ENCODE peak calls at places on chromosomes 5 and 9, in five cellular contexts. L, G, N, X and T are unnamed samples.

GRCh38 chr5:161966544-161966943 is 101.0 kb upstream of the GABRG2 start:
- DNase-seq in L (no peak), G (no peak), N (no peak), X (no peak), T (no peak)

GRCh38 chr9:121478816-121479676 is 20.6 kb downstream of the GGTA1 start:
- DNase-seq in L (no peak), G (no peak), N (no peak), X (no peak), T (no peak)

GRCh38 chr5:180790020-180790419 is 12.6 kb downstream of the MGAT1 start:
- DNase-seq in L (no peak), G (no peak), N (no peak), X (no peak), T (no peak)

GRCh38 chr5:169354263-169354662 is 53.3 kb upstream of the SLIT3 start:
- DNase-seq in L (no peak), G (no peak), N (peak), X (no peak), T (no peak)

GRCh38 chr5:8827701-8828100 is 718.2 kb downstream of the SEMA5A start:
- DNase-seq in L (no peak), G (no peak), N (peak), X (no peak), T (no peak)

GRCh38 chr9:112288029-112288428 is 45.4 kb downstream of the PTBP3 start:
- DNase-seq in L (no peak), G (no peak), N (peak), X (no peak), T (no peak)

GRCh38 chr9:32572900-32573523 is at the start of gene NDUFB6:
- DNase-seq in L (peak), G (peak), N (peak), X (peak), T (peak)

GRCh38 chr9:34759432-34760134 is 49.6 kb upstream of the CCL21 start:
- DNase-seq in L (no peak), G (no peak), N (no peak), X (no peak), T (no peak)

GRCh38 chr5:75282581-75282980 is 45.9 kb upstream of the ANKRD31 start:
- DNase-seq in L (no peak), G (no peak), N (no peak), X (no peak), T (no peak)

GRCh38 chr5:51632794-51633193 is 249.5 kb downstream of the ISL1 start:
- DNase-seq in L (no peak), G (no peak), N (no peak), X (no peak), T (no peak)

GRCh38 chr5:98453309-98453708 is 320.2 kb upstream of the RGMB start:
- DNase-seq in L (no peak), G (no peak), N (no peak), X (no peak), T (no peak)

GRCh38 chr9:131670247-131670681 is 69.6 kb downstream of the RAPGEF1 start:
- DNase-seq in L (peak), G (peak), N (no peak), X (no peak), T (peak)

GRCh38 chr5:26889810-26890209 is 148.6 kb downstream of the CDH9 start:
- DNase-seq in L (no peak), G (no peak), N (no peak), X (no peak), T (no peak)

GRCh38 chr5:143102414-143102813 is 301.1 kb downstream of the NR3C1 start:
- DNase-seq in L (no peak), G (peak), N (no peak), X (no peak), T (no peak)

GRCh38 chr5:171957591-171958251 is 48.7 kb downstream of the FBXW11 start:
- DNase-seq in L (no peak), G (no peak), N (no peak), X (no peak), T (peak)

GRCh38 chr9:93117924-93118862 is 15.9 kb downstream of the NINJ1 start:
- DNase-seq in L (no peak), G (peak), N (no peak), X (no peak), T (no peak)

GRCh38 chr9:93119703-93119952 is 14.4 kb downstream of the NINJ1 start:
- DNase-seq in L (no peak), G (no peak), N (no peak), X (no peak), T (no peak)

GRCh38 chr9:93120846-93121315 is 13.2 kb downstream of the NINJ1 start:
- DNase-seq in L (no peak), G (peak), N (no peak), X (no peak), T (no peak)

GRCh38 chr9:93119953-93120845 is 13.9 kb downstream of the NINJ1 start:
- DNase-seq in L (peak), G (peak), N (peak), X (peak), T (peak)

DNA sequence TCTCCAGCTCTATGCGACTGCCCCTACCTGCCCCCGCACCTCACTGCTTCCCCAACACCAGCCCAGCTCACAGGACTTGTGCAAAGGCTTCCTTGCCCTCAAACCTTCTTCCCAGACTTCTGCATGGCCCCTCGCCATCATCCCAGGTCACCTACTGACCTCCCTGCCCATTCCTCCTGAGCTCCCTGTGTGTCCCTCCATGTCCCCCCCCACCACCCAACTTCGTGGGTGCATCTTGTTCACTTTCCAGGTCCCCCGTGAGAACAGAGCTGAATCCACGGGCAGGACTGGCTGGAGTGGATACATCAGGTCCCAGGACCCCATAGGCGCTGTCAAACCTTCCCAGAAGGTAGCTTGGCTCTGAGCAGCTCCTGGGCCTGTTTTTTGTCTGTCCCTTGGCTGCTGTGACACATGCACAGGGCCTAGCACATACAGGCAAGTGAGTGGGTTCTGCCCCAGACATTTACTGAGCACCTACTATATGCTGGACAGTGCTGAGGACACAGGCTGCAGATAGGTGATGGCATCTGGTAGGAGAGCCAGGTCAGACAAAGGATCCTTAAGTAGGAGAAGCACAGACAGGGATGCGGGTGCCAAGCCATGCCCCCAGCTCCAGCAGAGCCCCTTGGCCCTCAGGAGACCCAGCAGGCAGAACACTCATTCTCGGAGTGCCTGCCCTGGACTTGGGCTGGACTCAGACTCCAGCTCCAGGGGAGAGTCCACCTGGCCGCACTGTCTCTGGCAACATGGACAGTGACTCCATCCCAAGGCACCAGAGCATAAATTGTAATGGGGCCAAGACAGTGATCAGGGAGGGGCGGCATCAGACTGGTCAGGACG is 15.0 kb downstream of the NINJ1 start:
- DNase-seq in L (no peak), G (peak), N (no peak), X (no peak), T (peak)
- H3K27ac ChIP-seq in L (peak), G (peak), N (peak), X (peak), T (no peak)

GRCh38 chr5:132364319-132364718 is 5.2 kb upstream of the SLC22A5 start:
- DNase-seq in L (no peak), G (peak), N (peak), X (no peak), T (no peak)
- H3K27ac ChIP-seq in L (peak), G (peak), N (no peak), X (no peak), T (no peak)

GRCh38 chr9:136342191-136343120 is 15.1 kb downstream of the GPSM1 start:
- DNase-seq in L (peak), G (peak), N (peak), X (no peak), T (peak)
- H3K27ac ChIP-seq in L (peak), G (peak), N (peak), X (no peak), T (no peak)

DNA sequence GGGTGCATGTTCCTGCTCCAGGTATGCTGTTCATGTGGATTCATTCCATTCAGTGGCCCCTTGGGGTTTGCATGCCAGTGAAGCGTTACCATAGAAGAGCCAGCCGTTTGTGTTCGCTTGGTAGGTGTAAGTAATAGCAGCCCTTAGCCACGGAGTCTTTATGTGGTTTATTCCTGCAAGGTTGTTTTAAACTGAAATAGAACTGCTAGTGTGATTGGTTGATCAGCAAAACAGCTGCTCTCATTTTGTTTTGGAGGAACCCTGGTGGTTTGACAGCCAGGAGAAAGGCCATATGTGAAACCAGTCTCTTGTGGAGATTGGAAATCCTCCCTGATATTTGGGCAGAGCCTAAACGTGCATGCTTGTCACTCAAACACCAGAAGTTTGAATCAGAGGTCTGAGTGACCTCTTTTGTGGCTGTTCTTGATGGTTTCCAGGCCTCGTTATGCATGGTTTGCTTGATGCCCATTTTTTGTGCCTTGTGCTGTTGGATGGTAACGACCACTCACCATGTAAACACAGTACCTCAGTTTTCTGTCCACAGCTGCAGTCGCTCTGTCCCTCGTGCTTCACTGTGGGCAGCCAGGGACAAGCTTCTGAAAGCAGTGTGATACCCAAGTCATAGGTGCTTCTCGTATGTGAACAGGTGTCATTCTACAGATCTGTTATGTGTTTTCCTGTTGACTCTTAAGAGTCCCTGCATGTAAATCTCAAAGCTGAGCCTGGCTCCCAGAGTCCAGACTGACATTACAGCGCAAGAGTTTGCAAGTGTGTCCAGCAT is 58.3 kb upstream of the NXNL2 start:
- DNase-seq in L (no peak), G (no peak), N (peak), X (peak), T (no peak)
- H3K27ac ChIP-seq in L (no peak), G (no peak), N (peak), X (peak), T (no peak)